ENCODE peak calls at places on chromosomes 5 and 9, in eight cellular contexts. F, A, P, C, R, Q, V and S are unnamed samples.

GRCh38 chr5:35087971-35088370 is 40.2 kb upstream of the AGXT2 start:
- DNase-seq in F (peak; percentile 15), A (no peak), P (no peak), C (peak; percentile 29), R (no peak), Q (no peak), V (no peak), S (no peak)

GRCh38 chr5:41650131-41650530 is 139.7 kb upstream of the PLCXD3 start:
- DNase-seq in F (no peak), A (no peak), P (no peak), C (no peak), R (no peak), Q (no peak), V (no peak), S (no peak)

GRCh38 chr5:40507095-40507494 is 172.6 kb upstream of the PTGER4 start:
- DNase-seq in F (no peak), A (no peak), P (no peak), C (no peak), R (no peak), Q (no peak), V (no peak), S (peak; percentile 62)

GRCh38 chr5:10828241-10828640 is 67.2 kb upstream of the DAP start:
- DNase-seq in F (no peak), A (no peak), P (no peak), C (no peak), R (no peak), Q (no peak), V (no peak), S (no peak)

GRCh38 chr9:87197349-87198130 is 250.2 kb upstream of the GAS1 start:
- DNase-seq in F (peak; percentile 38), A (no peak), P (no peak), C (no peak), R (no peak), Q (no peak), V (no peak), S (no peak)

GRCh38 chr9:125150349-125151245 is 7.3 kb upstream of the SCAI start:
- DNase-seq in F (peak; percentile 35), A (no peak), P (no peak), C (no peak), R (no peak), Q (no peak), V (no peak), S (no peak)

GRCh38 chr5:87151547-87151946 is 116.1 kb upstream of the RASA1 start:
- DNase-seq in F (no peak), A (no peak), P (no peak), C (no peak), R (peak; percentile 83), Q (no peak), V (no peak), S (no peak)

GRCh38 chr5:74767579-74767913 is 497 bp downstream of the NSA2 start:
- DNase-seq in F (peak; percentile 61), A (no peak), P (peak; percentile 17), C (peak; percentile 55), R (no peak), Q (no peak), V (peak; percentile 38), S (peak; percentile 31)

GRCh38 chr9:69186841-69187611 is 12.9 kb downstream of the TJP2 start:
- DNase-seq in F (no peak), A (no peak), P (no peak), C (no peak), R (no peak), Q (no peak), V (no peak), S (no peak)

GRCh38 chr5:171318026-171318425 is 9.0 kb downstream of the TLX3 start:
- DNase-seq in F (no peak), A (no peak), P (no peak), C (peak; percentile 85), R (no peak), Q (no peak), V (no peak), S (no peak)

GRCh38 chr5:54090495-54091084 is 219.8 kb downstream of the ARL15 start:
- DNase-seq in F (no peak), A (no peak), P (no peak), C (no peak), R (peak; percentile 51), Q (no peak), V (peak; percentile 18), S (peak; percentile 25)

GRCh38 chr5:9218358-9218757 is 327.5 kb downstream of the SEMA5A start:
- DNase-seq in F (no peak), A (no peak), P (no peak), C (no peak), R (no peak), Q (no peak), V (no peak), S (no peak)

GRCh38 chr5:15993334-15993733 is 186.3 kb downstream of the MARCHF11 start:
- DNase-seq in F (no peak), A (no peak), P (no peak), C (no peak), R (no peak), Q (no peak), V (no peak), S (no peak)

GRCh38 chr9:121354141-121354540 is 15.9 kb downstream of the STOM start:
- DNase-seq in F (no peak), A (no peak), P (no peak), C (no peak), R (no peak), Q (peak; percentile 50), V (no peak), S (no peak)

GRCh38 chr5:135039526-135040296 is 5.7 kb upstream of the PITX1 start:
- DNase-seq in F (no peak), A (peak; percentile 65), P (no peak), C (peak; percentile 82), R (no peak), Q (no peak), V (peak; percentile 35), S (no peak)

GRCh38 chr5:149486726-149487635 is 64.3 kb downstream of the CSNK1A1 start:
- DNase-seq in F (no peak), A (no peak), P (no peak), C (no peak), R (peak; percentile 30), Q (no peak), V (no peak), S (no peak)

GRCh38 chr9:18601026-18601425 is 127.1 kb downstream of the ADAMTSL1 start:
- DNase-seq in F (no peak), A (no peak), P (no peak), C (no peak), R (no peak), Q (no peak), V (no peak), S (no peak)

GRCh38 chr9:2745560-2746380 is 28.5 kb downstream of the KCNV2 start:
- DNase-seq in F (peak; percentile 28), A (no peak), P (peak; percentile 33), C (no peak), R (no peak), Q (no peak), V (no peak), S (no peak)

GRCh38 chr5:128519830-128520229 is 18.2 kb downstream of the FBN2 start:
- DNase-seq in F (no peak), A (no peak), P (no peak), C (no peak), R (no peak), Q (no peak), V (no peak), S (no peak)

GRCh38 chr5:150122158-150122510 is 33.5 kb downstream of the PDGFRB start:
- DNase-seq in F (no peak), A (no peak), P (no peak), C (peak; percentile 78), R (no peak), Q (peak; percentile 15), V (peak; percentile 71), S (peak; percentile 12)

DNA sequence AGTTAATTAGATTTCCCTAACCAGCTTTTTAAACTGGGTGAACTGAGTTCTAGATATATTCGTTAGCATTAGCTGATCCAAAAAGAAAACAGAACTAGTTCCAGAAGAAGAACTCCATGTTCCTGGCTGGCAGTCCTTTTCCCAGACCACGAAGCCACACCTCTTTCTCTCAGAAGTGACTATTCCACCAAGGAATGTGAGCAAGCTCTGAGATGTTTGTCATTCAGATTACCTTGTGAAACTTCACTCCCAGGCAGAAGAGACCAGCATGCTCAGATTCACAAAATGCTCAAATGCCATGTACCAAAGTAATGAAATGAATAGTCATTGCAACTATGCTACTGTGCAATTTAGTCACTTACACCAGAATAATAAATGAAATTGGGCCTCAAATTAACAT is 4.4 kb upstream of the SSBP2 start:
- DNase-seq in F (peak; percentile 68), A (no peak), P (no peak), C (peak; percentile 80), R (peak; percentile 56), Q (peak; percentile 73), V (peak; percentile 80), S (no peak)
- H3K4me3 ChIP-seq in F (no peak overlapping the region), A (peak overlapping the region; percentile 37), P (no peak overlapping the region), C (no peak overlapping the region), R (no peak overlapping the region), Q (no peak overlapping the region), V (no peak overlapping the region), S (no peak overlapping the region)

DNA sequence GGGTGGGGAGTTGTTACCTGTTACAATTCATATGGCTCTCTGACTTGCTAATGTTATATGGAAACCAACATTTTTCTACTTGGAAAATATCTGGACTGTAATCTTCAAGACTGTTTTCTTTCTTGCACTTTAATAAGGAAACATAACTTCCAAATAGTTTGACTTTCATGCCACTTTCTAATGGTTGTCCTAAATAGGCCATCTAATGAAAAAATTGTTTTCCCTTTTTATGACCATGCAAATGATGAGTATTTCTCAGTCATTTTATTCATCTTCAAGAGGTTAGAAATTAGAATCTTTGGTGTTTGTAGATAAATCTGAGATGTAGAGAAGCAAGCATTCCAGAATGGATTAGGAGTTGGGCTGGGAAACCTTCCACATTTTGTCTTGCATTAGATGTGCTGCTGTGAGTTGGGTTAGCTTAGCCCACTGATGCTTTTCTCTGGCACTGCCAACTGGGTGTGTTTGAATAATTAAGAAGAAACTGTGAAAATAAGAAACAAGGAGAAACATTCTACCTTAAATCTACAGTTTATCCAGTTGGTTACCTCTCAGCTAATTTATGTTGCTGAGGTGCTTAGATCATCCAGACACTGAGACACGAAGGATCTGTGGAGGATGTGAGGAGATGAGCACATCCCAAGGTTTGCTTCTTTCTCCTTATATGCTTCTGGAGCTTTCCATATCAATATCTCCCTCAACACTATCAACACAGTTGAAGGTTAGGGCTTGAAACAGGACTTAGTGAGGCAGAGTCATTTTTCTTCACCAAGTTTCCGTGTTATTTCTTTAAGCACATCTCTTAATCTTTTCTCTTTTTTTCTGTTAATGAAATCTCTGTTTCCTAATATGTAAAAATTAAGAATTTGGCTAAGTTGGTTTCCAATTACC is 2.7 kb downstream of the RASGRF2 start:
- DNase-seq in F (no peak), A (no peak), P (no peak), C (no peak), R (no peak), Q (no peak), V (no peak), S (no peak)
- H3K4me3 ChIP-seq in F (no peak overlapping the region), A (peak overlapping the region; percentile 66), P (no peak overlapping the region), C (no peak overlapping the region), R (peak overlapping the region; percentile 86), Q (no peak overlapping the region), V (no peak overlapping the region), S (no peak overlapping the region)

GRCh38 chr9:82299870-82300269 is 311.3 kb downstream of the SPATA31D1 start:
- DNase-seq in F (no peak), A (no peak), P (no peak), C (no peak), R (no peak), Q (no peak), V (no peak), S (no peak)

GRCh38 chr9:82302968-82303655 is 314.5 kb downstream of the SPATA31D1 start:
- DNase-seq in F (no peak), A (no peak), P (no peak), C (peak; percentile 55), R (no peak), Q (no peak), V (no peak), S (no peak)
- H3K4me3 ChIP-seq in F (no peak overlapping the region), A (no peak overlapping the region), P (no peak overlapping the region), C (no peak overlapping the region), R (no peak overlapping the region), Q (no peak overlapping the region), V (no peak overlapping the region), S (no peak overlapping the region)

GRCh38 chr5:137498301-137498735 is 808 bp downstream of the SPOCK1 start:
- DNase-seq in F (peak; percentile 41), A (peak; percentile 54), P (peak; percentile 12), C (peak; percentile 85), R (no peak), Q (no peak), V (peak; percentile 28), S (no peak)
- H3K4me3 ChIP-seq in F (peak overlapping the region; percentile 64), A (peak overlapping the region; percentile 65), P (peak overlapping the region; percentile 70), C (peak overlapping the region; percentile 79), R (peak overlapping the region; percentile 62), Q (peak overlapping the region; percentile 56), V (peak overlapping the region; percentile 54), S (no peak overlapping the region)